ENCODE peak calls at places on chromosomes 12 and 14, in four cellular contexts. I, M, Z and V are unnamed samples. For H3K27me3, the result is how much of the 10 kb centered on the place peaks cover.

GRCh38 chr12:111158992-111159391 is 209.9 kb downstream of the PHETA1 start:
- DNase-seq in I (no peak), M (no peak), Z (no peak), V (no peak)

GRCh38 chr14:70451874-70452273 is at the start of gene ADAM21:
- DNase-seq in I (no peak), M (no peak), Z (no peak), V (no peak)

GRCh38 chr14:96039633-96040311 is 610 bp downstream of the C14orf132 start:
- DNase-seq in I (no peak), M (no peak), Z (peak), V (no peak)

GRCh38 chr12:12985817-12986408 is 14.2 kb downstream of the HEBP1 start:
- DNase-seq in I (no peak), M (peak), Z (peak), V (peak)

GRCh38 chr12:115403689-115404088 is 719.7 kb upstream of the TBX3 start:
- DNase-seq in I (no peak), M (no peak), Z (no peak), V (no peak)

GRCh38 chr12:56953314-56953713 is 4.1 kb downstream of the RDH16 start:
- DNase-seq in I (no peak), M (no peak), Z (no peak), V (no peak)

GRCh38 chr12:126487581-126487980 is 1422.3 kb downstream of the AACS start:
- DNase-seq in I (no peak), M (no peak), Z (no peak), V (no peak)

GRCh38 chr12:72271741-72272661 is at the start of gene TRHDE:
- DNase-seq in I (no peak), M (no peak), Z (peak), V (no peak)

GRCh38 chr14:56118611-56119181 is 485 bp downstream of the PELI2 start:
- DNase-seq in I (no peak), M (no peak), Z (no peak), V (no peak)

GRCh38 chr12:64840129-64840528 is 15.7 kb downstream of the TBC1D30 start:
- DNase-seq in I (no peak), M (no peak), Z (no peak), V (no peak)

GRCh38 chr14:71169861-71170260 is 262.6 kb downstream of the PCNX1 start:
- DNase-seq in I (no peak), M (no peak), Z (no peak), V (no peak)

GRCh38 chr14:32352631-32353030 is 23.5 kb downstream of the AKAP6 start:
- DNase-seq in I (no peak), M (no peak), Z (no peak), V (no peak)

GRCh38 chr12:104933778-104934177 is 24.3 kb downstream of the SLC41A2 start:
- DNase-seq in I (no peak), M (no peak), Z (no peak), V (no peak)

GRCh38 chr14:29857545-29857944 is 70.1 kb downstream of the PRKD1 start:
- DNase-seq in I (peak), M (no peak), Z (no peak), V (no peak)

GRCh38 chr12:1760566-1761382 is 59.6 kb upstream of the LRTM2 start:
- DNase-seq in I (no peak), M (peak), Z (no peak), V (no peak)

GRCh38 chr14:75310295-75311059 is 31.8 kb downstream of the FOS start:
- DNase-seq in I (no peak), M (no peak), Z (peak), V (no peak)

GRCh38 chr12:105983622-105984325 is 155.0 kb downstream of the NUAK1 start:
- DNase-seq in I (no peak), M (no peak), Z (no peak), V (no peak)

GRCh38 chr12:100453953-100454352 is 19.7 kb upstream of the NR1H4 start:
- DNase-seq in I (no peak), M (no peak), Z (no peak), V (no peak)

GRCh38 chr14:99190696-99191662 is 81.0 kb downstream of the BCL11B start:
- DNase-seq in I (no peak), M (no peak), Z (no peak), V (no peak)

GRCh38 chr12:75908961-75909699 is 122.4 kb downstream of the PHLDA1 start:
- DNase-seq in I (no peak), M (peak), Z (no peak), V (no peak)

GRCh38 chr12:93347054-93347786 is 30.5 kb upstream of the NUDT4 start:
- DNase-seq in I (no peak), M (no peak), Z (no peak), V (no peak)

GRCh38 chr14:104856869-104857860 is 7.9 kb upstream of the CEP170B start:
- DNase-seq in I (no peak), M (no peak), Z (no peak), V (no peak)

GRCh38 chr14:36660736-36661505 is 739 bp upstream of the PAX9 start:
- DNase-seq in I (no peak), M (no peak), Z (peak), V (no peak)

DNA sequence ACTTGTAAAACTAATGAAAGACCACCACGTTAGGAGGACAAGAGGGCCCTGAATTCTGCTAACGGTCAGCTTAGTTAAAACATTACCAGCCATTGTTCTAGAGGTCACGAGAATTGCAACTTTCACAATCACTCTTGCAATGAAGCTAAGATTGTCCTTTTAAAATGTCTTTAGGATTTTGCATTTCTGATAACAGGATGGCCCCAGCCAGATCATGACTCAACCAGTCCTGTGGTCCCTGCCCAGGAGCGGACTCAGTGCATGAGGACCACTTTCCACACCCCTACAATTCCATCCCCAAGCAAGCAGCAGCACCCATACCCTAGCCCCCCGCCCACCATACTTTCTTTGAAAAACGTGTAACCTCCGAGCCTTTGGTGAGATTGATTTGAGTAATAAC is 28.7 kb downstream of the HSP90AA1 start:
- DNase-seq in I (no peak), M (no peak), Z (no peak), V (no peak)
- TF ChIP-seq GABPA in I (no peak), M (no peak), Z (no peak), V (no peak)

DNA sequence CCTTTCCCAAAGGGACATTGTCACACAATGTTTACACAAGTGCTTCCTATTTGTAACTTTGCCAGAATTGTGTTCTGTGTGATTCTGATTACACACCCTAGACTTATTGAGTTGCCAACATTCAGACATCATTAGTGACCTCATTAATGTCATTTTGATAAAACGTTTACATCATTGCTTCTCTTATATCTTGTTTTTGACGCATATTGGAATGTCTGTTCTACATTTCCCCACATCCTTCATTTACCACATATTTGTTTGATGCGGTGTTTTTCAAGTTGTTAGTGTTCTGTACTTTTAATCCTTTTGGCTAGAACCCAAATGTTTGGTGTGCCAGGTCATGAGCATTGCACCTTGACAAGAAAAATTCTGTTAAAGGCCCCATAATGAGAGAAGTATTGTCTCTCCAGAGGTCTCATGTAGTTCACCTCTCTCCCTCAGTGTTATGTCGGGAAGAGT is 305.5 kb downstream of the AEBP2 start:
- DNase-seq in I (no peak), M (no peak), Z (no peak), V (no peak)
- H3K27ac ChIP-seq in I (no peak), M (no peak), Z (no peak), V (no peak)

GRCh38 chr12:53781218-53781801 is 29.5 kb upstream of the CISTR start:
- DNase-seq in I (no peak), M (no peak), Z (no peak), V (no peak)

GRCh38 chr12:53782093-53782703 is 30.4 kb upstream of the CISTR start:
- DNase-seq in I (no peak), M (no peak), Z (no peak), V (no peak)

GRCh38 chr12:53786411-53786810 is 34.6 kb upstream of the CISTR start:
- DNase-seq in I (no peak), M (no peak), Z (no peak), V (no peak)

GRCh38 chr12:53788892-53789291 is 37.1 kb upstream of the CISTR start:
- DNase-seq in I (no peak), M (no peak), Z (no peak), V (no peak)

DNA sequence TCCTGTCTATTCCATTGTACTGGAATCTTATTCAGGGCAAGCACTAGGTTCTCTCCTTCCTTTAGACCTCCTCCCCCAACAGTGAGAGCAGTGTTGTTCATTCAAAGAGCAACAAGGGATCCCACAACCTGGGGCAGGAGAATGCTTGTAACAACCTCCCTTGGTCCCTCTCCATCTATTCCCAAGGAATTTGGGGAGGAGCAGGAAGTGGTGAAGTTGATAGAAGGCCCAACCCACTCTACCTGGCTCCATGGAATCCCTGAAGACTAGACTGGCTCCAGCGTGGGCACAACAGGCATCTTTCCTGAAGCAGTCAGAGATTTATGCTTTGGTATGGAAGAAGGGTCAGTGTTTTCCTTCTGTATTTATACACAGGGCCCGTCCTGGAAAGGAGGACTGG is 33.4 kb upstream of the CISTR start:
- DNase-seq in I (no peak), M (no peak), Z (no peak), V (no peak)
- H3K27me3 ChIP-seq in I (under half), M (under half), Z (under half), V (under half)

GRCh38 chr12:49020441-49020840 is 1.9 kb upstream of the PRKAG1 start:
- DNase-seq in I (no peak), M (no peak), Z (no peak), V (no peak)
- TF ChIP-seq GABPA in I (no peak), M (no peak), Z (no peak), V (no peak)